ENCODE peak calls at places on chromosome 12, in four cellular contexts. I is astrocyte, W is WERI-Rb-1, N is choroid plexus epithelial cell. C is an unnamed sample.

GRCh38 chr12:107091381-107091780 is 2.0 kb downstream of the CRY1 start:
- DNase-seq in I (peak), N (peak), W (no peak), C (no peak)

GRCh38 chr12:110501378-110501721 is 561 bp downstream of the VPS29 start:
- DNase-seq in I (peak), N (peak), W (peak), C (no peak)

GRCh38 chr12:125069616-125070015 is 4.4 kb downstream of the AACS start:
- DNase-seq in N (no peak), W (no peak), I (no peak), C (no peak)

GRCh38 chr12:50647479-50647878 is 116.4 kb upstream of the ATF1 start:
- DNase-seq in N (no peak), W (no peak), I (peak), C (no peak)

GRCh38 chr12:40222247-40222646 is 2.5 kb upstream of the LRRK2 start:
- DNase-seq in N (peak), W (no peak), I (no peak), C (no peak)

GRCh38 chr12:132154941-132155770 is 10.9 kb downstream of the NOC4L start:
- DNase-seq in N (no peak), W (no peak), I (no peak), C (no peak)

GRCh38 chr12:29944269-29945000 is 160.7 kb upstream of the TMTC1 start:
- DNase-seq in I (no peak), N (no peak), W (no peak), C (no peak)

GRCh38 chr12:47988073-47989022 is 15.9 kb downstream of the COL2A1 start:
- DNase-seq in N (peak), W (no peak), I (peak), C (no peak)

GRCh38 chr12:110180591-110181005 is 56.4 kb downstream of the IFT81 start:
- DNase-seq in W (no peak), N (no peak), I (peak), C (no peak)

GRCh38 chr12:23361971-23362370 is 587.5 kb downstream of the SOX5 start:
- DNase-seq in N (no peak), I (no peak), W (no peak), C (no peak)
- TF ChIP-seq CTCF in N (no peak), I (no peak), W (peak), C (no peak)

GRCh38 chr12:119412811-119413794 is 78.6 kb downstream of the CCDC60 start:
- DNase-seq in I (peak), W (peak), N (peak), C (no peak)
- H3K4me3 ChIP-seq in I (no peak), W (no peak), N (no peak), C (no peak)

GRCh38 chr12:92942905-92943304 is 13.8 kb upstream of the EEA1 start:
- DNase-seq in W (no peak), I (peak), N (peak), C (no peak)

GRCh38 chr12:92945659-92946220 is 16.6 kb upstream of the EEA1 start:
- DNase-seq in W (no peak), I (no peak), N (peak), C (no peak)

GRCh38 chr12:92947589-92948215 is 18.6 kb upstream of the EEA1 start:
- DNase-seq in W (no peak), I (no peak), N (no peak), C (no peak)

GRCh38 chr12:92938623-92939022 is 9.5 kb upstream of the EEA1 start:
- DNase-seq in W (no peak), N (no peak), I (no peak), C (no peak)

GRCh38 chr12:92943482-92944250 is 14.6 kb upstream of the EEA1 start:
- DNase-seq in I (peak), N (peak), W (no peak), C (no peak)
- TF ChIP-seq CTCF in I (no peak), N (peak), W (no peak), C (no peak)

DNA sequence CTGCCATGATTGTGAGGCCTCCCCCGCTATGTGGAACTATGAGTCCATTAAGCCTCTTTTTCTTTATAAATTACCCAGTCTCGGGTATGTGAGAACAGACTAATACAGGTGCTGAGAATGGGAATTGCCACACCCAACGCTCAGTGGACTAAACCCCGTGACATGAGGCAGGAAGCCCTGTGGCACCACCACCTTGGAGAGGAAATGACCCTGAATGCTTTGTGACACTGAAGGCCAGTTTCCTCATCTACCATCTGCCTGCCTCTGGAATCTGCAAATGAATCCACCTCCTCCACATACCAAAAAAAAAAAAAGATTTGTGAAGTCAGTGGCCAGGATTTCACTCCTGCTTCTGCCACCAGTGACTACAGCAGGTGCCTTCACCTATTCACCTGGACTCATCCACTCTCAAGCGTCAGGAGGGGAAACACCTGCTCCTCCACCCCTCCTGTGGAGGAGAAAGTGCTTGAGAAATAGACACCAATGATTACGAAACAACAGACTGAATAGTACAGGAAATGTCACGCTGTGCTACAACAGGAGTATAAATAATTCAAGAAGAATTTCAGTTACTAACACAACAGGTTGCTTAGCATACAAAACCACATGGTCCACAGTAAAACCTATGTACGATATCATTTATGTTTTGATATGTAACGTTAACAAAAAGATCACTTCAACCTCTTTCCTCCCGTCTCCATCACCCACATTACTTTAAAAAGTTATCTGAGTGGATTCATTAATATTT is 41.4 kb downstream of the NT5DC3 start:
- DNase-seq in W (no peak), I (peak), N (peak), C (no peak)
- H3K4me3 ChIP-seq in W (no peak), I (no peak), N (no peak), C (no peak)

C was measured in CD8-positive, alpha-beta T cell.